ENCODE peak calls at places on chromosomes 11 and 22, in ten cellular contexts. T is MM.1S; Y is left ventricle myocardium inferior; Z is iPS-NIHi11; D is hepatic stellate cell; X is GM03348; V is NCI-H510A; M is HT1080; I is stimulated activated CD8-positive, alpha-beta memory T cell treated with anti-CD3 and anti-CD28 coated beads, Interleukin-4, amount 100 ng/mL, for 4 hours; E is GM20000. L is an unnamed sample.

GRCh38 chr11:36339899-36340298 is 43.8 kb downstream of the PRR5L start:
- DNase-seq in D (no peak), E (no peak), Z (no peak), X (no peak), M (no peak), Y (no peak), V (no peak), I (no peak), T (no peak), L (peak; percentile 11)

GRCh38 chr11:71502026-71502425 is 25.0 kb upstream of the KRTAP5-7 start:
- DNase-seq in Z (no peak), I (no peak), V (no peak), Y (no peak), E (no peak), X (no peak), D (no peak), M (no peak), T (no peak), L (no peak)

GRCh38 chr11:28566643-28567042 is 458.5 kb downstream of the METTL15 start:
- DNase-seq in V (no peak), X (peak; percentile 86), D (peak; percentile 72), E (no peak), Y (peak; percentile 78), M (peak; percentile 19), Z (peak; percentile 71), I (no peak), T (no peak), L (peak; percentile 42)

GRCh38 chr11:3886985-3887384 is 31.5 kb downstream of the STIM1 start:
- DNase-seq in V (no peak), E (no peak), D (no peak), Y (no peak), Z (no peak), T (no peak), M (no peak), X (no peak), I (no peak), L (no peak)

GRCh38 chr11:83151274-83151977 is 5.5 kb upstream of the PCF11 start:
- DNase-seq in D (no peak), I (no peak), E (no peak), T (no peak), V (no peak), Z (no peak), Y (no peak), X (no peak), M (peak; percentile 77), L (no peak)

GRCh38 chr11:72634472-72635095 is 39.6 kb downstream of the PDE2A start:
- DNase-seq in V (no peak), T (no peak), D (no peak), X (no peak), E (no peak), I (no peak), Y (peak; percentile 45), Z (no peak), M (no peak), L (no peak)

GRCh38 chr11:104944080-104944479 is 24.3 kb downstream of the CASP4 start:
- DNase-seq in I (no peak), Z (no peak), M (no peak), E (no peak), D (no peak), Y (no peak), T (no peak), V (no peak), X (no peak), L (no peak)

GRCh38 chr22:40469181-40469580 is 98.8 kb downstream of the SGSM3 start:
- DNase-seq in T (no peak), X (no peak), Y (no peak), Z (no peak), M (no peak), V (no peak), I (no peak), E (no peak), D (no peak), L (no peak)

GRCh38 chr11:16973565-16973964 is 40.6 kb downstream of the PLEKHA7 start:
- DNase-seq in D (no peak), E (no peak), I (no peak), M (no peak), Y (no peak), T (no peak), V (no peak), Z (no peak), X (no peak), L (no peak)

GRCh38 chr22:24133187-24133965 is 47.9 kb upstream of the SUSD2 start:
- DNase-seq in V (no peak), D (no peak), Z (peak; percentile 34), E (no peak), X (no peak), M (peak; percentile 24), I (no peak), Y (peak; percentile 25), T (no peak), L (no peak)

GRCh38 chr11:60378359-60378758 is at the start of gene MS4A7:
- DNase-seq in V (no peak), E (peak; percentile 69), I (no peak), X (no peak), D (no peak), Y (peak; percentile 31), Z (no peak), T (peak; percentile 10), M (no peak), L (no peak)

GRCh38 chr11:66386171-66387069 is 14.9 kb upstream of the SLC29A2 start:
- DNase-seq in M (peak; percentile 73), X (peak; percentile 81), V (peak; percentile 30), E (peak; percentile 72), Y (peak; percentile 84), I (peak; percentile 79), D (peak; percentile 64), T (peak; percentile 79), Z (peak; percentile 57), L (peak; percentile 85)

GRCh38 chr11:26792956-26793355 is 71.1 kb upstream of the SLC5A12 start:
- DNase-seq in D (no peak), T (no peak), Z (no peak), Y (no peak), M (no peak), V (no peak), I (no peak), E (no peak), X (no peak), L (no peak)

GRCh38 chr11:125948278-125949051 is 2.6 kb downstream of the VSIG10L2 start:
- DNase-seq in Y (no peak), Z (no peak), D (no peak), E (no peak), T (no peak), V (no peak), I (no peak), X (no peak), M (peak; percentile 22), L (no peak)

GRCh38 chr11:128806496-128807261 is 60.4 kb downstream of the KCNJ1 start:
- DNase-seq in V (no peak), M (no peak), Z (no peak), Y (no peak), T (no peak), E (no peak), X (no peak), I (no peak), D (peak; percentile 19), L (no peak)

GRCh38 chr22:28444659-28445058 is 235.0 kb downstream of the TTC28 start:
- DNase-seq in E (no peak), V (no peak), I (no peak), M (no peak), Y (no peak), Z (no peak), X (no peak), T (no peak), D (no peak), L (no peak)

GRCh38 chr22:32803020-32803758 is 1.7 kb downstream of the TIMP3 start:
- DNase-seq in Z (no peak), D (peak; percentile 72), Y (peak; percentile 40), I (no peak), T (no peak), V (no peak), X (peak; percentile 63), M (no peak), E (no peak), L (no peak)

GRCh38 chr11:127458561-127458960 is 458.0 kb upstream of the KIRREL3 start:
- DNase-seq in V (no peak), Y (no peak), D (no peak), M (no peak), Z (no peak), I (no peak), T (no peak), X (no peak), E (no peak), L (no peak)

GRCh38 chr11:4195909-4196308 is 101.3 kb downstream of the RRM1 start:
- DNase-seq in Y (no peak), T (no peak), I (no peak), D (no peak), M (no peak), E (no peak), X (no peak), Z (no peak), V (no peak), L (no peak)

L was measured in posterior cingulate gyrus.